ENCODE peak calls at places on chromosomes 13 and 19, in ten cellular contexts. D is K562, X is WERI-Rb-1, G is mesothelial cell of epicardium, N is colonic mucosa, I is AG09309, J is IMR-90, F is tibial nerve, K is endothelial cell, A is neural progenitor cell. B is an unnamed sample.

GRCh38 chr19:4687396-4687795 is 17.3 kb upstream of the MYDGF start:
- DNase-seq in A (no peak), J (no peak), K (no peak), G (no peak), F (no peak), I (no peak), D (no peak), N (no peak), X (no peak), B (no peak)

GRCh38 chr19:33872445-33873320 is 76.0 kb downstream of the KCTD15 start:
- DNase-seq in X (no peak), I (no peak), N (no peak), F (no peak), A (no peak), D (no peak), J (no peak), G (no peak), K (no peak), B (no peak)

GRCh38 chr19:43814663-43815352 is 12.3 kb upstream of the ZNF283 start:
- DNase-seq in J (no peak), F (no peak), D (no peak), A (no peak), N (no peak), K (no peak), X (no peak), G (no peak), I (no peak), B (no peak)

GRCh38 chr13:74015137-74015536 is 119.1 kb downstream of the KLF12 start:
- DNase-seq in N (no peak), A (no peak), X (no peak), F (no peak), J (peak; percentile 39), I (no peak), D (peak; percentile 5), G (no peak), K (no peak), B (no peak)

GRCh38 chr13:30126903-30127428 is 180.4 kb downstream of the KATNAL1 start:
- DNase-seq in X (no peak), N (no peak), K (no peak), J (peak; percentile 61), I (peak; percentile 50), F (no peak), G (no peak), A (no peak), D (no peak), B (no peak)

GRCh38 chr13:100529666-100530065 is 58.9 kb downstream of the GGACT start:
- DNase-seq in I (no peak), A (no peak), F (no peak), K (no peak), D (no peak), N (no peak), G (no peak), X (no peak), J (no peak), B (no peak)

GRCh38 chr13:23509781-23510543 is 60.2 kb upstream of the TNFRSF19 start:
- DNase-seq in J (peak; percentile 94), G (no peak), F (no peak), A (no peak), K (no peak), N (no peak), X (no peak), I (peak; percentile 53), D (no peak), B (no peak)

GRCh38 chr19:34135033-34135370 is 37.3 kb upstream of the LSM14A start:
- DNase-seq in F (no peak), D (no peak), I (no peak), K (no peak), X (no peak), G (no peak), A (no peak), J (no peak), N (no peak), B (no peak)

DNA sequence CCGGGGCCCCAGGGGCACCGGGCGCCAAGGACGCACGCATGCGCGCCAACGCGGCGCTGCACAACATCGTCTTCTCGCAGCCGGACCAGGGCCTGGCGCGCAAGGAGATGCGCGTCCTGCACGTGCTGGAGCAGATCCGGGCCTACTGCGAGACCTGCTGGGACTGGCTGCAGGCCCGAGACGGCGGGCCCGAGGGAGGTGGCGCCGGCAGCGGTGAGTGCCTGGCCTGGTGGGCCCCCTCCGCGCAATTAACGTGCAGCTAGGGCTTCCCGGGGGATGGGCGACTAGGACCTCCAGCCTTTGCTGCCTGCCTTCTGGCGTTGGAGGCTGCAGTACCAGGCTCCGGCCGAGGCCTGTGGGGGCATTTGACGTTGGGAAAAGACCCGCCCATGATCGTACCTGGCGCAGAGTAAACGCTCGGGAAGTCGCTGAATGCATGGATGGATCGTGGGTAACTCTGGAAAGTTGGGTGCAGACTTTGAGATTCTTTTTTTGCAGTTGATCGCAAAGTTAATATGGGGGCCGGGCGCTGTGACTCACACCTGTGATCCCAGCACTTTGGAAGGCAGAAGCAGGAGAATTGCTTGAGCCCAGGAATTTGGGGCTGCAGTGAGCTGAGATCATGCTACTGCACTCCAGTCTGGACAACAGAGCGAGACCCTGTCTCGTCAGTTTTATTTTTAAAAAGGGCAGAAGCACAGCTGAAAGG is 7.3 kb downstream of the APC2 start:
- DNase-seq in X (no peak), A (peak; percentile 61), F (no peak), D (no peak), J (no peak), G (no peak), K (no peak), N (no peak), I (no peak), B (no peak)
- TF ChIP-seq CTCF in X (no peak), A (peak; percentile 24), F (no peak), D (no peak), J (no peak), G (no peak), K (no peak), N (no peak), I (peak; percentile 13), B (no peak)

GRCh38 chr19:18205180-18205915 is 1.5 kb upstream of the RAB3A start:
- DNase-seq in J (peak; percentile 89), N (peak; percentile 80), A (peak; percentile 77), X (peak; percentile 82), F (peak; percentile 82), D (peak; percentile 65), G (no peak), I (peak; percentile 39), K (peak; percentile 65), B (peak; percentile 86)

GRCh38 chr19:18203408-18203862 is 407 bp downstream of the RAB3A start:
- DNase-seq in F (no peak), G (no peak), K (peak; percentile 18), N (peak; percentile 68), D (peak; percentile 47), A (no peak), X (peak; percentile 42), J (no peak), I (no peak), B (no peak)

GRCh38 chr19:18203863-18204393 is at the start of gene RAB3A:
- DNase-seq in J (peak; percentile 100), F (peak; percentile 100), N (peak; percentile 100), I (peak; percentile 100), A (peak; percentile 100), K (peak; percentile 99), X (peak; percentile 99), G (peak; percentile 100), D (peak; percentile 97), B (peak; percentile 100)

GRCh38 chr19:18204394-18205179 is 745 bp upstream of the RAB3A start:
- DNase-seq in I (no peak), G (no peak), A (peak; percentile 87), X (peak; percentile 56), J (no peak), N (peak; percentile 75), F (peak; percentile 77), D (no peak), K (peak; percentile 82), B (peak; percentile 70)

DNA sequence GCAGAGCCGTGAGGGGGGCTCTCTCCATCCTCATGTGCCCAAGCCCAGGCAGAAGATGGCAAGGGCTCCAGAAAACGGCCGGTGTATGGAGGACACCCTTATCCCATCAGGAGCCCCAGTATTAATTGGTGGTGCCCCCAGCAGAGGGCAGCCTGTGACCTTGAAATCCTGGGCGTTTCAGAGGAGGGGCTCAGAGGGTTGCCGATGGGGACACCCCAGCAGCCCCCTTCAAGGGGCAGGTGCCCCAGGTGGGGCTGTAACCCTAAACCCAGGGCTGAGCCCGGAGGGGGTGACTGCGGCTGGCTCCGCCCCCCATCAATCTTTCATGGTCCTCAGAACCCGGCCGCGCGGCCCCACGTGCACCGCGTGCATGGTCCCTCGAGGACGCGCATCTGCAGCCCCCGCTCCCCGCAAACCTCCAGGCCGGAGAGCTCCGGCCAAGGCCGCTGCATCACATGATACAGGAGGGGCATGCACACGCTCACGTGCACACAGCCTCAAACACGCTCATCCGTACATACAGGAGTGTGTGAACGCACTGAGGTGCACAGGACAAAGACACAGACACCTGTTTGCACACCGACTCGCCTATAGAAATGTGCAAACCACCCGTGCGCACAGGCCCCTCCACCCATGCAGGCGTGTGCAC is 959 bp downstream of the RAB3A start:
- DNase-seq in I (no peak), A (peak; percentile 48), F (no peak), G (no peak), K (peak; percentile 31), N (peak; percentile 55), J (no peak), D (peak; percentile 54), X (peak; percentile 51), B (peak; percentile 45)
- TF ChIP-seq CTCF in I (peak; percentile 47), A (peak; percentile 49), F (peak; percentile 65), G (no peak), K (peak; percentile 27), N (no peak), J (peak; percentile 49), D (peak; percentile 60), X (peak; percentile 40), B (peak; percentile 32)

GRCh38 chr19:51807925-51808324 is 13.0 kb downstream of the FPR3 start:
- DNase-seq in F (no peak), X (no peak), G (no peak), A (no peak), D (no peak), N (no peak), I (no peak), K (no peak), J (no peak), B (no peak)

GRCh38 chr19:51809787-51810186 is 14.8 kb downstream of the FPR3 start:
- DNase-seq in N (no peak), I (no peak), G (no peak), A (no peak), F (peak; percentile 48), K (no peak), X (no peak), J (no peak), D (no peak), B (no peak)

GRCh38 chr19:51807111-51807701 is 12.2 kb downstream of the FPR3 start:
- DNase-seq in G (no peak), F (no peak), D (peak; percentile 42), N (no peak), A (no peak), X (no peak), I (no peak), J (no peak), K (no peak), B (no peak)

GRCh38 chr19:51810228-51810627 is 15.3 kb downstream of the FPR3 start:
- DNase-seq in D (no peak), N (no peak), F (no peak), A (no peak), X (peak; percentile 9), K (no peak), I (no peak), G (no peak), J (no peak), B (no peak)

GRCh38 chr19:51808333-51808986 is 13.5 kb downstream of the FPR3 start:
- DNase-seq in N (no peak), X (no peak), F (no peak), G (no peak), J (no peak), K (no peak), A (no peak), I (peak; percentile 62), D (no peak), B (no peak)
- TF ChIP-seq CTCF in N (no peak), X (no peak), F (no peak), G (no peak), J (no peak), K (no peak), A (no peak), I (peak; percentile 42), D (peak; percentile 71), B (no peak)

GRCh38 chr13:111397202-111397880 is 76.9 kb downstream of the TEX29 start:
- DNase-seq in K (no peak), A (no peak), J (no peak), D (no peak), N (no peak), F (no peak), I (no peak), X (no peak), G (no peak), B (no peak)

GRCh38 chr13:111399776-111400505 is 79.5 kb downstream of the TEX29 start:
- DNase-seq in D (no peak), X (no peak), A (no peak), K (no peak), G (no peak), F (no peak), J (no peak), N (no peak), I (no peak), B (no peak)

GRCh38 chr13:111398196-111398595 is 77.8 kb downstream of the TEX29 start:
- DNase-seq in D (no peak), X (no peak), F (no peak), G (no peak), N (no peak), A (no peak), J (no peak), I (no peak), K (no peak), B (no peak)

GRCh38 chr13:111399334-111399733 is 78.9 kb downstream of the TEX29 start:
- DNase-seq in X (no peak), K (no peak), I (no peak), A (no peak), G (no peak), F (no peak), J (no peak), D (no peak), N (no peak), B (no peak)

DNA sequence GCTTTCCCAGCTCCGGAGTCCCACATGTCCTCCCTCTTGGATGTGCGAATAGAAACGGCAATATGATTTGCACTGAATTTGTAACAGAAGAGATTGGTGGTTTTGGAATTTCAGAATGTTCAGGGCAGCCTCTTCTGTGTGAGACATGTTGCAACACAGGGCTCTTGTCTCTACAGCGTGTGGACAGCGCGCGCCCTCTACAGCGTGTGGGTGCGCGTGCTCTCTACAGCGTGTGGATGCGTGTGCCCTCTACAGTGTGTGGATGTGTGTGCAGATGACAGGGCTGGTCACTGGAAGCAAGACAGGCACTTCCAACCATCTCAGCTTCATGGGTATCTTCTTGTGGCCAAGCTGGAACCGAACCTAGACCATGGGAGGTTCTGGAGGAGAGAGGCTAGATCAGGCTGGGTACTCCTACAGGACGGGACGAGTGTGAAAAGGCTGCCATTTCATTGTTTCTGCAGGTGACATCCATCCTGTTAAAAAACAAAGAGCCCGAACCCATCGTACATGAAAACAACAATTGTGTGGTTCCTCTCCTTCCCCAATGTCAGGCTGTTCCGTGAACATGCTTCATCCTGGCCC is 78.4 kb downstream of the TEX29 start:
- DNase-seq in I (no peak), D (peak; percentile 22), G (no peak), K (no peak), J (no peak), X (no peak), N (no peak), A (no peak), F (no peak), B (no peak)
- TF ChIP-seq CTCF in I (peak; percentile 5), D (peak; percentile 89), G (no peak), K (no peak), J (no peak), X (peak; percentile 51), N (no peak), A (no peak), F (no peak), B (no peak)